ENCODE peak calls at places on chromosome 16, in eight cellular contexts. X is fibroblast of lung, D is breast epithelium, W is GM23338, G is stomach, V is endodermal cell, O is left lung, L is GM23248. P is an unnamed sample.

GRCh38 chr16:81715358-81716196 is 63.5 kb upstream of the PLCG2 start:
- DNase-seq in G (no peak), D (no peak), X (no peak), O (no peak), L (no peak), V (no peak), W (no peak), P (no peak)

GRCh38 chr16:64144612-64145011 is 977.3 kb downstream of the CDH11 start:
- DNase-seq in V (no peak), D (no peak), W (no peak), L (peak; percentile 31), O (no peak), G (no peak), X (peak; percentile 29), P (no peak)

GRCh38 chr16:30065943-30066881 is 652 bp downstream of the ALDOA start:
- DNase-seq in G (no peak), L (peak; percentile 90), W (peak; percentile 54), O (peak; percentile 93), D (no peak), X (peak; percentile 70), V (no peak), P (peak; percentile 51)

GRCh38 chr16:51150159-51150893 is 744 bp downstream of the SALL1 start:
- DNase-seq in V (peak; percentile 76), L (peak; percentile 61), X (peak; percentile 33), G (no peak), W (peak; percentile 57), D (no peak), O (peak; percentile 70), P (no peak)

GRCh38 chr16:79874391-79874790 is 273.9 kb upstream of the MAF start:
- DNase-seq in X (no peak), G (no peak), L (no peak), O (no peak), D (no peak), V (no peak), W (no peak), P (no peak)

GRCh38 chr16:72837846-72838661 is 209.9 kb downstream of the ZFHX3 start:
- DNase-seq in X (peak; percentile 44), V (peak; percentile 74), G (no peak), W (peak; percentile 58), L (no peak), O (no peak), D (no peak), P (no peak)

GRCh38 chr16:17944345-17944744 is 392.2 kb downstream of the NPIPA8 start:
- DNase-seq in V (peak; percentile 45), X (no peak), W (peak; percentile 61), G (no peak), L (no peak), O (no peak), D (no peak), P (no peak)

GRCh38 chr16:1548727-1549126 is 15.3 kb downstream of the TMEM204 start:
- DNase-seq in L (no peak), X (no peak), O (no peak), W (no peak), G (no peak), D (no peak), V (no peak), P (no peak)

GRCh38 chr16:73523209-73523608 is 475.3 kb upstream of the ZFHX3 start:
- DNase-seq in W (no peak), L (no peak), O (no peak), D (no peak), G (no peak), X (no peak), V (no peak), P (no peak)

GRCh38 chr16:84606081-84606875 is 11.6 kb downstream of the COTL1 start:
- DNase-seq in G (no peak), L (no peak), W (no peak), O (no peak), D (no peak), X (no peak), V (no peak), P (no peak)

GRCh38 chr16:84607061-84607460 is 10.8 kb downstream of the COTL1 start:
- DNase-seq in L (no peak), G (no peak), X (no peak), O (no peak), D (no peak), V (no peak), W (no peak), P (no peak)

GRCh38 chr16:84603115-84603816 is 14.6 kb downstream of the COTL1 start:
- DNase-seq in V (no peak), L (peak; percentile 99), W (no peak), X (peak; percentile 98), O (peak; percentile 92), D (no peak), G (peak; percentile 72), P (peak; percentile 43)

GRCh38 chr16:84605339-84605848 is 12.5 kb downstream of the COTL1 start:
- DNase-seq in X (no peak), L (no peak), D (no peak), O (no peak), W (no peak), V (no peak), G (no peak), P (no peak)

DNA sequence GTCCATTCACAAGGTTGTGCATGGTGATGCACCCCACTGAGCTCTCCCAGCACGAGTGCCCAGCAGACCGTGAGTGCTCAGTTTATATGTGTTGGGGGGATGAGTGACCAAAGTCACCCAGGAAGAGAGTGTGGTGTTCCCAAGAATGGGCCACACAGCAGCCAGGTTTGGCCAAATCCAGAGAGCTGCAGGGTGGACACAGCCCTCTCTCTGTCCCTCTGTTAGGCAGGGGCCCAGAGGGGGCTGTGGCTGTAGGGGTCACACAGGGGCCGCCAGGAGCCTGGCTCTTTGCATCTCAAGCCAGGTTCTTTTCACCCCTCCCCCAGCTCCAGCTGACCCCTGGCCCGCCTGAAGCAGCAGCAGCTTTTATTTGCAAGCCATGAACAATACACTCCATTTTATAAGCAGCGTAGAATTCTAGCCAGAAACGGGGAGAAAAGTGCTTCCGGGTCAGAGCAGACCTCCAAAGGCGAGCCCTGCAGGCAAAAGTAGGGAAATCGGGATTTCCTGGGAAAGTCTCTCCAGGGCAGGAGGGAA is 13.3 kb downstream of the COTL1 start:
- DNase-seq in L (no peak), X (no peak), D (no peak), V (no peak), W (no peak), O (no peak), G (no peak), P (no peak)
- H3K27ac ChIP-seq in L (no peak overlapping the region), X (peak overlapping the region; percentile 4), D (no peak overlapping the region), V (peak overlapping the region; percentile 56), W (peak overlapping the region; percentile 59), O (no peak overlapping the region), G (peak overlapping the region; percentile 81), P (no peak overlapping the region)

DNA sequence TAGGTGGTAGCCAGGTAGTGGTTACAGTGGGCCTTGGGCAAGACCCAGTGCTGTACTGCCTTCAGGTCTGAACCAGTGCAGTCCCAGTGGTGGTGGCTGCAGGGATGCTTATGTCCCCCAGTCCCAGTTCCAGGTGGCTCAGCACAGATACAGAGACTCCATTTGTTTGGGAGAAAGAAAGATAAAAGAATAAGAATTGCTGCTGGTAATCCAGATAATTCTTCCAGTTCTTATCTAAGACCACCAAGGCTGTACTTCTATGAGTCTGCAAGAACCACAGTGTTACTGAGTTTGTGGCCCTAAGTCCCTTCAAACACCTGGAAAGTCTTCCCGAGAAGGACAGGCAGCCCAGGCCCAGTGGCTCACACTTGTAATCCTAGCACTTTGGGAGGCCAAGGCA is 33.9 kb upstream of the ATP2C2 start:
- DNase-seq in L (no peak), W (no peak), V (no peak), X (no peak), D (no peak), G (no peak), O (no peak), P (no peak)
- H3K4me3 ChIP-seq in L (no peak overlapping the region), W (no peak overlapping the region), V (no peak overlapping the region), X (no peak overlapping the region), D (no peak overlapping the region), G (no peak overlapping the region), O (no peak overlapping the region), P (no peak overlapping the region)

GRCh38 chr16:67105251-67105650 is 4.5 kb upstream of the PHAF1 start:
- DNase-seq in X (no peak), V (no peak), L (no peak), G (no peak), O (no peak), W (no peak), D (no peak), P (no peak)

GRCh38 chr16:67104061-67104460 is 5.7 kb upstream of the PHAF1 start:
- DNase-seq in W (peak; percentile 81), L (peak; percentile 59), D (no peak), O (no peak), G (no peak), V (peak; percentile 83), X (peak; percentile 30), P (peak; percentile 59)

GRCh38 chr16:67108489-67108888 is 1.3 kb upstream of the PHAF1 start:
- DNase-seq in W (no peak), D (no peak), O (no peak), G (no peak), L (no peak), X (no peak), V (no peak), P (no peak)

GRCh38 chr16:67104845-67105244 is 4.9 kb upstream of the PHAF1 start:
- DNase-seq in G (no peak), D (peak; percentile 34), L (no peak), O (no peak), W (no peak), V (no peak), X (no peak), P (no peak)

DNA sequence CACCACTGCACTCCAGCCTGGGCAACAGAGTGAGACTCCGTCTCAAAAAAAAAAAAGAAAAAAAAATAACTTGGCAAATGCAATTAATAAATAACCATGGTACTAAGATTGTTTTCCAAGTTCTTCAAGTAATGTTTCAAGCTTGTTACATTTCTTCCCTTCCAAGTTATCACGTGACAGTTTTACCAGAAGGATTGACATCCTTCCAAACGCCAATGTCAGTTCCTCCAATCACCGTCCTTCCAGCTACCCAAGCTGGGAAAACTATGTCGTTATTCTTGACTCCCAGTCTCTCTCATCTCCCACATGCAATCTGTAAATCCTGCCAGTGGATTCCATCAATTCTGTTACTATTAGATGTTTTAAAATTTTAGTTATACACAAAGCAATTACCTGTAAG is 3.9 kb upstream of the PHAF1 start:
- DNase-seq in D (no peak), O (no peak), W (no peak), G (no peak), V (no peak), L (no peak), X (no peak), P (no peak)
- H3K27ac ChIP-seq in D (peak overlapping the region; percentile 57), O (no peak overlapping the region), W (no peak overlapping the region), G (no peak overlapping the region), V (no peak overlapping the region), L (no peak overlapping the region), X (no peak overlapping the region), P (no peak overlapping the region)

DNA sequence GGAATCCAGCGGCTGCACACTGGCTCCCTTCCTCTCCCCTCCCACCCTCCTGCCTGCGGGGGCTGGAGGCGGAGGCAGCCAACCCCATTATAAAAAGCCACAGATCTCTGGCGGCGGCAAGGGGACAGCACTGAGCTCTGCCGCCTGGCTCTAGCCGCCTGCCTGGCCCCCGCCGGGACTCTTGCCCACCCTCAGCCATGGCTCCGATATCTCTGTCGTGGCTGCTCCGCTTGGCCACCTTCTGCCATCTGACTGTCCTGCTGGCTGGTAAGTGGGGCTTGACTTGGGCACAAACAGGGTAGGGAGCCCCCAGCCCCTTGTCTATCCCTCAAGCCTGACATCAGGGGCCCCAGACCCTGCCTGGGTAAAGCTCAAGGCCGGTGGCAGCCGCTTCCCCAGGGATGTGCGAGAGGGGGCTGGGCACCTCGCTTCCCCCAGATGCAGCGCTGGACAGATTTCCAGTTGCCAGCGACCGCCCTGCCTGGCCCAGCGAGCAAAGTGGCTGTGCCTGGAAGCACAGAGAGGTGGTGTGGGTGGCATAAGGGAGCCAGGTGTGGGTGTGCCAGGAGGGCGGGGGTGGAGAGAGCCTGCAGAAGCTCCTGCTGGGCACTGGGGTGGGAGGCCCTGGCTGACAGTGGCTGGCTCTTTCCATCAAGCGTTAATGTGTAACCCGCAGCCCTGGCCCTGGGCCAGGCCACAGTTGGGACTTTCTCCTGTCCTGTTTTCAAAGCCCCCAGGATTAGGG is at the start of gene CX3CL1:
- DNase-seq in V (peak; percentile 91), X (peak; percentile 75), D (peak; percentile 94), O (peak; percentile 79), L (peak; percentile 61), W (peak; percentile 81), G (peak; percentile 40), P (peak; percentile 74)
- H3K4me3 ChIP-seq in V (no peak within 1 kb of the TSS), X (no peak within 1 kb of the TSS), D (peak within 1 kb of the TSS; percentile 51), O (peak within 1 kb of the TSS; percentile 41), L (no peak within 1 kb of the TSS), W (peak within 1 kb of the TSS; percentile 46), G (peak within 1 kb of the TSS; percentile 42), P (peak within 1 kb of the TSS; percentile 45)

P was measured in SJCRH30.